ENCODE peak calls at places on chromosomes 5 and 9, in five cellular contexts. One of them, this sample, is unnamed. For H3K4me1, the result is how much of the 10 kb centered on the place peaks cover.

GRCh38 chr5:102666164-102666951 is 88.7 kb upstream of the PAM start:
- DNase-seq in Panc1: no peak
- DNase-seq in CD8-positive, alpha-beta T cell: no peak
- DNase-seq in right atrium auricular region: no peak
- DNase-seq in stomach: no peak
- DNase-seq in this sample: no peak

GRCh38 chr5:151620463-151620844 is 29.3 kb upstream of the FAT2 start:
- DNase-seq in Panc1: no peak
- DNase-seq in stomach: no peak
- DNase-seq in CD8-positive, alpha-beta T cell: no peak
- DNase-seq in right atrium auricular region: no peak
- DNase-seq in this sample: no peak

GRCh38 chr5:178207183-178207916 is 3.0 kb downstream of the HNRNPAB start:
- DNase-seq in CD8-positive, alpha-beta T cell: no peak
- DNase-seq in Panc1: no peak
- DNase-seq in stomach: peak
- DNase-seq in right atrium auricular region: no peak
- DNase-seq in this sample: peak

GRCh38 chr5:126464016-126464415 is 40.8 kb downstream of the GRAMD2B start:
- DNase-seq in CD8-positive, alpha-beta T cell: no peak
- DNase-seq in Panc1: no peak
- DNase-seq in right atrium auricular region: no peak
- DNase-seq in stomach: no peak
- DNase-seq in this sample: no peak

GRCh38 chr9:37192803-37193202 is 72.4 kb downstream of the ZCCHC7 start:
- DNase-seq in stomach: no peak
- DNase-seq in CD8-positive, alpha-beta T cell: no peak
- DNase-seq in right atrium auricular region: no peak
- DNase-seq in Panc1: no peak
- DNase-seq in this sample: no peak

GRCh38 chr5:111618644-111619271 is 106.4 kb upstream of the STARD4 start:
- DNase-seq in right atrium auricular region: no peak
- DNase-seq in Panc1: no peak
- DNase-seq in stomach: no peak
- DNase-seq in CD8-positive, alpha-beta T cell: no peak
- DNase-seq in this sample: no peak

GRCh38 chr5:75348241-75348640 is 11.2 kb downstream of the HMGCR start:
- DNase-seq in stomach: no peak
- DNase-seq in CD8-positive, alpha-beta T cell: no peak
- DNase-seq in Panc1: no peak
- DNase-seq in right atrium auricular region: no peak
- DNase-seq in this sample: no peak

GRCh38 chr9:81574399-81574798 is 114.9 kb downstream of the TLE1 start:
- DNase-seq in CD8-positive, alpha-beta T cell: no peak
- DNase-seq in right atrium auricular region: no peak
- DNase-seq in Panc1: no peak
- DNase-seq in stomach: no peak
- DNase-seq in this sample: no peak

GRCh38 chr5:73119492-73120157 is 750 bp upstream of the TMEM171 start:
- DNase-seq in Panc1: no peak
- DNase-seq in CD8-positive, alpha-beta T cell: no peak
- DNase-seq in right atrium auricular region: no peak
- DNase-seq in stomach: peak
- DNase-seq in this sample: no peak

GRCh38 chr5:54628049-54628448 is 110.5 kb downstream of the SNX18 start:
- DNase-seq in right atrium auricular region: no peak
- DNase-seq in Panc1: no peak
- DNase-seq in CD8-positive, alpha-beta T cell: no peak
- DNase-seq in stomach: no peak
- DNase-seq in this sample: no peak

GRCh38 chr5:152349683-152350526 is 55.2 kb downstream of the NMUR2 start:
- DNase-seq in CD8-positive, alpha-beta T cell: no peak
- DNase-seq in Panc1: peak
- DNase-seq in right atrium auricular region: no peak
- DNase-seq in stomach: peak
- DNase-seq in this sample: no peak

GRCh38 chr9:134922932-134923240 is 5.2 kb upstream of the FCN1 start:
- DNase-seq in stomach: no peak
- DNase-seq in right atrium auricular region: no peak
- DNase-seq in Panc1: no peak
- DNase-seq in CD8-positive, alpha-beta T cell: no peak
- DNase-seq in this sample: no peak

GRCh38 chr5:51983161-51983560 is 599.9 kb downstream of the ISL1 start:
- DNase-seq in Panc1: no peak
- DNase-seq in right atrium auricular region: no peak
- DNase-seq in CD8-positive, alpha-beta T cell: no peak
- DNase-seq in stomach: no peak
- DNase-seq in this sample: no peak

GRCh38 chr5:127002390-127002789 is 28.0 kb downstream of the MARCHF3 start:
- DNase-seq in right atrium auricular region: no peak
- DNase-seq in CD8-positive, alpha-beta T cell: no peak
- DNase-seq in stomach: no peak
- DNase-seq in Panc1: no peak
- DNase-seq in this sample: no peak

GRCh38 chr9:126089789-126090188 is 236.8 kb upstream of the MVB12B start:
- DNase-seq in stomach: no peak
- DNase-seq in CD8-positive, alpha-beta T cell: no peak
- DNase-seq in Panc1: no peak
- DNase-seq in right atrium auricular region: no peak
- DNase-seq in this sample: no peak
- TF ChIP-seq CTCF in stomach: no peak
- TF ChIP-seq CTCF in CD8-positive, alpha-beta T cell: no peak
- TF ChIP-seq CTCF in Panc1: no peak
- TF ChIP-seq CTCF in right atrium auricular region: no peak
- TF ChIP-seq CTCF in this sample: no peak

GRCh38 chr5:135429886-135430437 is 17.2 kb downstream of the DCANP1 start:
- DNase-seq in Panc1: no peak
- DNase-seq in CD8-positive, alpha-beta T cell: no peak
- DNase-seq in right atrium auricular region: no peak
- DNase-seq in stomach: no peak
- DNase-seq in this sample: no peak

GRCh38 chr5:135426102-135427082 is 20.8 kb downstream of the DCANP1 start:
- DNase-seq in right atrium auricular region: no peak
- DNase-seq in stomach: no peak
- DNase-seq in CD8-positive, alpha-beta T cell: no peak
- DNase-seq in Panc1: peak
- DNase-seq in this sample: no peak

GRCh38 chr5:135429326-135429725 is 17.8 kb downstream of the DCANP1 start:
- DNase-seq in CD8-positive, alpha-beta T cell: no peak
- DNase-seq in stomach: no peak
- DNase-seq in Panc1: no peak
- DNase-seq in right atrium auricular region: peak
- DNase-seq in this sample: no peak

GRCh38 chr5:135425641-135426040 is 21.5 kb downstream of the DCANP1 start:
- DNase-seq in CD8-positive, alpha-beta T cell: no peak
- DNase-seq in right atrium auricular region: no peak
- DNase-seq in Panc1: no peak
- DNase-seq in stomach: no peak
- DNase-seq in this sample: no peak

GRCh38 chr5:135428586-135428985 is 18.6 kb downstream of the DCANP1 start:
- DNase-seq in Panc1: no peak
- DNase-seq in right atrium auricular region: no peak
- DNase-seq in CD8-positive, alpha-beta T cell: no peak
- DNase-seq in stomach: no peak
- DNase-seq in this sample: no peak
- H3K4me3 ChIP-seq in Panc1: no peak
- H3K4me3 ChIP-seq in right atrium auricular region: no peak
- H3K4me3 ChIP-seq in CD8-positive, alpha-beta T cell: no peak
- H3K4me3 ChIP-seq in stomach: no peak
- H3K4me3 ChIP-seq in this sample: no peak

DNA sequence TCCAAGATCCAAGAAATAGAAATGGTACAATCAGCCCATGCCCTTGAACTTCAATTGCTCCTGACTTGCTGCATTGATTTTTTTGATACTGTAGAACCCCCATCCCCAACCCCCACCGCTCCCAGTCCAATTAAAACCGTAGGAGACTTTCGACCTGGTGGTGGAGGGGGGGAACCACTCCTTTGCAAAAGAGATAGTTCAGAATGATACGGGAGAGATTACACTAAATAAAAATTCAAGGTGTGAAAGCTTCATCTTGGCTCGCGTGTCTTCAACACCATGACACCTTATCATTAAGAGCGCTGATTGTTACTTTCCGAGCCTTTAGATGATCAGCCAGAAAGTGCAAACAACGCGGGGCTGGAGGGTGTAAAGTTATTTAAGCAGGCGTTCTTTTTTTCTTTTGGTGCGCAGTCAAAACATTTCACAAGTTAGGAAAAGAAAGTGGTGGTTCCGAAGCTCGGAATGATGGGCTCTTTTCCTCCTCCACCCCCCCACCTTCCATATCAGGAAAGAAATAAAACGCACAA is 1.3 kb upstream of the ZNF462 start:
- DNase-seq in right atrium auricular region: no peak
- DNase-seq in Panc1: no peak
- DNase-seq in stomach: no peak
- DNase-seq in CD8-positive, alpha-beta T cell: no peak
- DNase-seq in this sample: no peak
- H3K4me1 ChIP-seq in right atrium auricular region: under half
- H3K4me1 ChIP-seq in Panc1: under half
- H3K4me1 ChIP-seq in stomach: under half
- H3K4me1 ChIP-seq in CD8-positive, alpha-beta T cell: under half
- H3K4me1 ChIP-seq in this sample: under half

DNA sequence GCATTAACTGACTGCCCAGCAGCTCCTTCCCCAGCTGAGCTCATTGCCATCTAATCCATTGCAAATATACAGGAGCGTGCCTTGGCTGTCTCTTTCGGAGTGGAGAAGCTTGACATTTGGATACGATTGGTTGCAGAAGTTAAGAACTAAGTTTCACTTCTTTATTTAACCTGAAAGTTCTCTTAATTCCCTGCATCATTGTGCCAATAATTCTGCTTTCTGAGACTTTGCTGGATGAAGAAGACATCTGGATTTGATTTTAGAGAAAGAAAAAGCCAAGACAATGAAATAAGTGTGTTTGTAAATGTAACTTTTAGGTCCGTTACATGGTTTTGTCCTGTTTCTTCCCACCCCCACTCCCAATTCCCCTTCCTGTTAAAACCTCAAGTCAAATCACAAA is 33.9 kb downstream of the TAS2R1 start:
- DNase-seq in stomach: no peak
- DNase-seq in right atrium auricular region: no peak
- DNase-seq in CD8-positive, alpha-beta T cell: no peak
- DNase-seq in Panc1: no peak
- DNase-seq in this sample: no peak
- TF ChIP-seq CTCF in stomach: no peak
- TF ChIP-seq CTCF in right atrium auricular region: no peak
- TF ChIP-seq CTCF in CD8-positive, alpha-beta T cell: no peak
- TF ChIP-seq CTCF in Panc1: no peak
- TF ChIP-seq CTCF in this sample: no peak

GRCh38 chr9:13810510-13810909 is 503.4 kb downstream of the NFIB start:
- DNase-seq in Panc1: no peak
- DNase-seq in stomach: no peak
- DNase-seq in right atrium auricular region: no peak
- DNase-seq in CD8-positive, alpha-beta T cell: no peak
- DNase-seq in this sample: no peak

GRCh38 chr9:13800776-13801175 is 513.2 kb downstream of the NFIB start:
- DNase-seq in right atrium auricular region: no peak
- DNase-seq in stomach: no peak
- DNase-seq in CD8-positive, alpha-beta T cell: no peak
- DNase-seq in Panc1: no peak
- DNase-seq in this sample: no peak

GRCh38 chr9:13806731-13807130 is 507.2 kb downstream of the NFIB start:
- DNase-seq in Panc1: no peak
- DNase-seq in right atrium auricular region: no peak
- DNase-seq in CD8-positive, alpha-beta T cell: no peak
- DNase-seq in stomach: no peak
- DNase-seq in this sample: no peak

GRCh38 chr9:13804532-13804931 is 509.4 kb downstream of the NFIB start:
- DNase-seq in right atrium auricular region: no peak
- DNase-seq in stomach: no peak
- DNase-seq in Panc1: no peak
- DNase-seq in CD8-positive, alpha-beta T cell: no peak
- DNase-seq in this sample: no peak

GRCh38 chr9:13805566-13805965 is 508.4 kb downstream of the NFIB start:
- DNase-seq in Panc1: no peak
- DNase-seq in right atrium auricular region: no peak
- DNase-seq in CD8-positive, alpha-beta T cell: no peak
- DNase-seq in stomach: no peak
- DNase-seq in this sample: no peak
- H3K4me3 ChIP-seq in Panc1: no peak
- H3K4me3 ChIP-seq in right atrium auricular region: no peak
- H3K4me3 ChIP-seq in CD8-positive, alpha-beta T cell: no peak
- H3K4me3 ChIP-seq in stomach: no peak
- H3K4me3 ChIP-seq in this sample: no peak

GRCh38 chr9:131670247-131670681 is 69.6 kb downstream of the RAPGEF1 start:
- DNase-seq in right atrium auricular region: peak
- DNase-seq in Panc1: no peak
- DNase-seq in CD8-positive, alpha-beta T cell: no peak
- DNase-seq in stomach: no peak
- DNase-seq in this sample: no peak
- H3K4me1 ChIP-seq in right atrium auricular region: half or more
- H3K4me1 ChIP-seq in Panc1: half or more
- H3K4me1 ChIP-seq in CD8-positive, alpha-beta T cell: half or more
- H3K4me1 ChIP-seq in stomach: under half
- H3K4me1 ChIP-seq in this sample: under half

This sample was measured in prostate gland.